ENCODE peak calls at places on chromosomes 7 and 10, in seven cellular contexts. One of them, this sample, is unnamed.
A peak's percentile ranks its signal among the peaks of the same experiment; 100 is the strongest.

GRCh38 chr10:97127960-97128850 is 57.6 kb downstream of the SLIT1 start:
- DNase-seq in NCI-H460: no peak
- DNase-seq in stimulated activated CD8-positive, alpha-beta memory T cell treated with anti-CD3 and anti-CD28 coated beads, Interleukin-7, amount 100 ng/mL, for 1 hour: no peak
- DNase-seq in heart left ventricle: no peak
- DNase-seq in DMS53: peak; percentile 50
- DNase-seq in dorsolateral prefrontal cortex: peak; percentile 49
- DNase-seq in neuronal stem cell: no peak
- DNase-seq in this sample: no peak

GRCh38 chr10:31977440-31978157 is 49.0 kb upstream of the ARHGAP12 start:
- DNase-seq in NCI-H460: no peak
- DNase-seq in stimulated activated CD8-positive, alpha-beta memory T cell treated with anti-CD3 and anti-CD28 coated beads, Interleukin-7, amount 100 ng/mL, for 1 hour: no peak
- DNase-seq in heart left ventricle: no peak
- DNase-seq in DMS53: peak; percentile 56
- DNase-seq in dorsolateral prefrontal cortex: no peak
- DNase-seq in neuronal stem cell: no peak
- DNase-seq in this sample: no peak

GRCh38 chr7:146002431-146003078 is 114.0 kb upstream of the CNTNAP2 start:
- DNase-seq in NCI-H460: no peak
- DNase-seq in stimulated activated CD8-positive, alpha-beta memory T cell treated with anti-CD3 and anti-CD28 coated beads, Interleukin-7, amount 100 ng/mL, for 1 hour: no peak
- DNase-seq in heart left ventricle: no peak
- DNase-seq in DMS53: no peak
- DNase-seq in dorsolateral prefrontal cortex: no peak
- DNase-seq in neuronal stem cell: no peak
- DNase-seq in this sample: no peak

GRCh38 chr7:142024547-142024946 is 28.9 kb downstream of the MGAM start:
- DNase-seq in NCI-H460: no peak
- DNase-seq in stimulated activated CD8-positive, alpha-beta memory T cell treated with anti-CD3 and anti-CD28 coated beads, Interleukin-7, amount 100 ng/mL, for 1 hour: no peak
- DNase-seq in heart left ventricle: no peak
- DNase-seq in DMS53: no peak
- DNase-seq in dorsolateral prefrontal cortex: no peak
- DNase-seq in neuronal stem cell: no peak
- DNase-seq in this sample: no peak

GRCh38 chr7:64849250-64849923 is 53.7 kb upstream of the ZNF273 start:
- DNase-seq in NCI-H460: no peak
- DNase-seq in stimulated activated CD8-positive, alpha-beta memory T cell treated with anti-CD3 and anti-CD28 coated beads, Interleukin-7, amount 100 ng/mL, for 1 hour: no peak
- DNase-seq in heart left ventricle: no peak
- DNase-seq in DMS53: peak; percentile 65
- DNase-seq in dorsolateral prefrontal cortex: no peak
- DNase-seq in neuronal stem cell: no peak
- DNase-seq in this sample: no peak

GRCh38 chr7:3009086-3009485 is 34.6 kb downstream of the CARD11 start:
- DNase-seq in NCI-H460: no peak
- DNase-seq in stimulated activated CD8-positive, alpha-beta memory T cell treated with anti-CD3 and anti-CD28 coated beads, Interleukin-7, amount 100 ng/mL, for 1 hour: no peak
- DNase-seq in heart left ventricle: no peak
- DNase-seq in DMS53: no peak
- DNase-seq in dorsolateral prefrontal cortex: no peak
- DNase-seq in neuronal stem cell: no peak
- DNase-seq in this sample: no peak

GRCh38 chr7:24779283-24779655 is 22.0 kb upstream of the GSDME start:
- DNase-seq in NCI-H460: no peak
- DNase-seq in stimulated activated CD8-positive, alpha-beta memory T cell treated with anti-CD3 and anti-CD28 coated beads, Interleukin-7, amount 100 ng/mL, for 1 hour: no peak
- DNase-seq in heart left ventricle: no peak
- DNase-seq in DMS53: no peak
- DNase-seq in dorsolateral prefrontal cortex: no peak
- DNase-seq in neuronal stem cell: no peak
- DNase-seq in this sample: no peak

GRCh38 chr10:12369982-12370381 is 20.6 kb downstream of the CAMK1D start:
- DNase-seq in NCI-H460: no peak
- DNase-seq in stimulated activated CD8-positive, alpha-beta memory T cell treated with anti-CD3 and anti-CD28 coated beads, Interleukin-7, amount 100 ng/mL, for 1 hour: no peak
- DNase-seq in heart left ventricle: no peak
- DNase-seq in DMS53: no peak
- DNase-seq in dorsolateral prefrontal cortex: no peak
- DNase-seq in neuronal stem cell: no peak
- DNase-seq in this sample: no peak

GRCh38 chr7:130971297-130971696 is 237.3 kb upstream of the KLF14 start:
- DNase-seq in NCI-H460: no peak
- DNase-seq in stimulated activated CD8-positive, alpha-beta memory T cell treated with anti-CD3 and anti-CD28 coated beads, Interleukin-7, amount 100 ng/mL, for 1 hour: no peak
- DNase-seq in heart left ventricle: no peak
- DNase-seq in DMS53: no peak
- DNase-seq in dorsolateral prefrontal cortex: no peak
- DNase-seq in neuronal stem cell: no peak
- DNase-seq in this sample: no peak

GRCh38 chr7:16758634-16759602 is 5.4 kb downstream of the TSPAN13 start:
- DNase-seq in NCI-H460: no peak
- DNase-seq in stimulated activated CD8-positive, alpha-beta memory T cell treated with anti-CD3 and anti-CD28 coated beads, Interleukin-7, amount 100 ng/mL, for 1 hour: no peak
- DNase-seq in heart left ventricle: no peak
- DNase-seq in DMS53: no peak
- DNase-seq in dorsolateral prefrontal cortex: no peak
- DNase-seq in neuronal stem cell: no peak
- DNase-seq in this sample: no peak

GRCh38 chr10:116826803-116827202 is 22.5 kb upstream of the ENO4 start:
- DNase-seq in NCI-H460: no peak
- DNase-seq in stimulated activated CD8-positive, alpha-beta memory T cell treated with anti-CD3 and anti-CD28 coated beads, Interleukin-7, amount 100 ng/mL, for 1 hour: no peak
- DNase-seq in heart left ventricle: no peak
- DNase-seq in DMS53: no peak
- DNase-seq in dorsolateral prefrontal cortex: no peak
- DNase-seq in neuronal stem cell: no peak
- DNase-seq in this sample: no peak

GRCh38 chr10:77715081-77715480 is 77.5 kb upstream of the KCNMA1 start:
- DNase-seq in NCI-H460: peak; percentile 9
- DNase-seq in stimulated activated CD8-positive, alpha-beta memory T cell treated with anti-CD3 and anti-CD28 coated beads, Interleukin-7, amount 100 ng/mL, for 1 hour: no peak
- DNase-seq in heart left ventricle: no peak
- DNase-seq in DMS53: peak; percentile 60
- DNase-seq in dorsolateral prefrontal cortex: no peak
- DNase-seq in neuronal stem cell: no peak
- DNase-seq in this sample: no peak

GRCh38 chr7:33050425-33051318 is 11.9 kb downstream of the NT5C3A start:
- DNase-seq in NCI-H460: peak; percentile 40
- DNase-seq in stimulated activated CD8-positive, alpha-beta memory T cell treated with anti-CD3 and anti-CD28 coated beads, Interleukin-7, amount 100 ng/mL, for 1 hour: no peak
- DNase-seq in heart left ventricle: no peak
- DNase-seq in DMS53: peak; percentile 87
- DNase-seq in dorsolateral prefrontal cortex: no peak
- DNase-seq in neuronal stem cell: no peak
- DNase-seq in this sample: peak; percentile 29

GRCh38 chr7:119033641-119034040 is 809.1 kb downstream of the ANKRD7 start:
- DNase-seq in NCI-H460: no peak
- DNase-seq in stimulated activated CD8-positive, alpha-beta memory T cell treated with anti-CD3 and anti-CD28 coated beads, Interleukin-7, amount 100 ng/mL, for 1 hour: no peak
- DNase-seq in heart left ventricle: no peak
- DNase-seq in DMS53: no peak
- DNase-seq in dorsolateral prefrontal cortex: no peak
- DNase-seq in neuronal stem cell: no peak
- DNase-seq in this sample: no peak

GRCh38 chr10:89516149-89516832 is 19.1 kb downstream of the SLC16A12 start:
- DNase-seq in NCI-H460: peak; percentile 42
- DNase-seq in stimulated activated CD8-positive, alpha-beta memory T cell treated with anti-CD3 and anti-CD28 coated beads, Interleukin-7, amount 100 ng/mL, for 1 hour: no peak
- DNase-seq in heart left ventricle: peak; percentile 83
- DNase-seq in DMS53: no peak
- DNase-seq in dorsolateral prefrontal cortex: no peak
- DNase-seq in neuronal stem cell: no peak
- DNase-seq in this sample: no peak

GRCh38 chr7:76296743-76297740 is 5.4 kb upstream of the HSPB1 start:
- DNase-seq in NCI-H460: no peak
- DNase-seq in stimulated activated CD8-positive, alpha-beta memory T cell treated with anti-CD3 and anti-CD28 coated beads, Interleukin-7, amount 100 ng/mL, for 1 hour: no peak
- DNase-seq in heart left ventricle: no peak
- DNase-seq in DMS53: peak; percentile 42
- DNase-seq in dorsolateral prefrontal cortex: no peak
- DNase-seq in neuronal stem cell: no peak
- DNase-seq in this sample: no peak

GRCh38 chr7:136874393-136875032 is 6.1 kb downstream of the CHRM2 start:
- DNase-seq in NCI-H460: peak; percentile 21
- DNase-seq in stimulated activated CD8-positive, alpha-beta memory T cell treated with anti-CD3 and anti-CD28 coated beads, Interleukin-7, amount 100 ng/mL, for 1 hour: no peak
- DNase-seq in heart left ventricle: no peak
- DNase-seq in DMS53: peak; percentile 77
- DNase-seq in dorsolateral prefrontal cortex: no peak
- DNase-seq in neuronal stem cell: peak; percentile 41
- DNase-seq in this sample: no peak

GRCh38 chr7:143408686-143409551 is at the start of gene EPHA1:
- DNase-seq in NCI-H460: no peak
- DNase-seq in stimulated activated CD8-positive, alpha-beta memory T cell treated with anti-CD3 and anti-CD28 coated beads, Interleukin-7, amount 100 ng/mL, for 1 hour: no peak
- DNase-seq in heart left ventricle: peak; percentile 24
- DNase-seq in DMS53: peak; percentile 92
- DNase-seq in dorsolateral prefrontal cortex: no peak
- DNase-seq in neuronal stem cell: no peak
- DNase-seq in this sample: no peak

GRCh38 chr7:40839881-40840280 is 705.1 kb downstream of the SUGCT start:
- DNase-seq in NCI-H460: no peak
- DNase-seq in stimulated activated CD8-positive, alpha-beta memory T cell treated with anti-CD3 and anti-CD28 coated beads, Interleukin-7, amount 100 ng/mL, for 1 hour: no peak
- DNase-seq in heart left ventricle: no peak
- DNase-seq in DMS53: no peak
- DNase-seq in dorsolateral prefrontal cortex: no peak
- DNase-seq in neuronal stem cell: no peak
- DNase-seq in this sample: no peak

GRCh38 chr7:157650131-157650631 is 313.4 kb downstream of the DNAJB6 start:
- DNase-seq in NCI-H460: no peak
- DNase-seq in stimulated activated CD8-positive, alpha-beta memory T cell treated with anti-CD3 and anti-CD28 coated beads, Interleukin-7, amount 100 ng/mL, for 1 hour: no peak
- DNase-seq in heart left ventricle: no peak
- DNase-seq in DMS53: no peak
- DNase-seq in dorsolateral prefrontal cortex: no peak
- DNase-seq in neuronal stem cell: no peak
- DNase-seq in this sample: no peak

GRCh38 chr7:96794063-96794462 is 84.4 kb upstream of the SEM1 start:
- DNase-seq in NCI-H460: no peak
- DNase-seq in stimulated activated CD8-positive, alpha-beta memory T cell treated with anti-CD3 and anti-CD28 coated beads, Interleukin-7, amount 100 ng/mL, for 1 hour: no peak
- DNase-seq in heart left ventricle: no peak
- DNase-seq in DMS53: no peak
- DNase-seq in dorsolateral prefrontal cortex: no peak
- DNase-seq in neuronal stem cell: no peak
- DNase-seq in this sample: no peak

GRCh38 chr10:129491123-129491734 is 24.2 kb downstream of the MGMT start:
- DNase-seq in NCI-H460: peak; percentile 7
- DNase-seq in stimulated activated CD8-positive, alpha-beta memory T cell treated with anti-CD3 and anti-CD28 coated beads, Interleukin-7, amount 100 ng/mL, for 1 hour: no peak
- DNase-seq in heart left ventricle: no peak
- DNase-seq in DMS53: peak; percentile 34
- DNase-seq in dorsolateral prefrontal cortex: no peak
- DNase-seq in neuronal stem cell: no peak
- DNase-seq in this sample: no peak

GRCh38 chr10:112461029-112461887 is 14.2 kb downstream of the VTI1A start:
- DNase-seq in NCI-H460: peak; percentile 56
- DNase-seq in stimulated activated CD8-positive, alpha-beta memory T cell treated with anti-CD3 and anti-CD28 coated beads, Interleukin-7, amount 100 ng/mL, for 1 hour: no peak
- DNase-seq in heart left ventricle: no peak
- DNase-seq in DMS53: peak; percentile 43
- DNase-seq in dorsolateral prefrontal cortex: no peak
- DNase-seq in neuronal stem cell: no peak
- DNase-seq in this sample: no peak

GRCh38 chr10:129894721-129895120 is 69.4 kb downstream of the EBF3 start:
- DNase-seq in NCI-H460: no peak
- DNase-seq in stimulated activated CD8-positive, alpha-beta memory T cell treated with anti-CD3 and anti-CD28 coated beads, Interleukin-7, amount 100 ng/mL, for 1 hour: no peak
- DNase-seq in heart left ventricle: no peak
- DNase-seq in DMS53: no peak
- DNase-seq in dorsolateral prefrontal cortex: no peak
- DNase-seq in neuronal stem cell: no peak
- DNase-seq in this sample: no peak

GRCh38 chr10:14358886-14359573 is 28.3 kb upstream of the FRMD4A start:
- DNase-seq in NCI-H460: no peak
- DNase-seq in stimulated activated CD8-positive, alpha-beta memory T cell treated with anti-CD3 and anti-CD28 coated beads, Interleukin-7, amount 100 ng/mL, for 1 hour: no peak
- DNase-seq in heart left ventricle: no peak
- DNase-seq in DMS53: no peak
- DNase-seq in dorsolateral prefrontal cortex: no peak
- DNase-seq in neuronal stem cell: no peak
- DNase-seq in this sample: no peak

GRCh38 chr10:98223874-98224273 is 44.1 kb downstream of the LOXL4 start:
- DNase-seq in NCI-H460: no peak
- DNase-seq in stimulated activated CD8-positive, alpha-beta memory T cell treated with anti-CD3 and anti-CD28 coated beads, Interleukin-7, amount 100 ng/mL, for 1 hour: no peak
- DNase-seq in heart left ventricle: no peak
- DNase-seq in DMS53: no peak
- DNase-seq in dorsolateral prefrontal cortex: no peak
- DNase-seq in neuronal stem cell: no peak
- DNase-seq in this sample: no peak

GRCh38 chr7:151409555-151410404 is at the start of gene WDR86:
- DNase-seq in NCI-H460: no peak
- DNase-seq in stimulated activated CD8-positive, alpha-beta memory T cell treated with anti-CD3 and anti-CD28 coated beads, Interleukin-7, amount 100 ng/mL, for 1 hour: no peak
- DNase-seq in heart left ventricle: no peak
- DNase-seq in DMS53: no peak
- DNase-seq in dorsolateral prefrontal cortex: no peak
- DNase-seq in neuronal stem cell: peak; percentile 58
- DNase-seq in this sample: no peak

GRCh38 chr10:102621418-102622325 is 22.6 kb upstream of the TRIM8 start:
- DNase-seq in NCI-H460: no peak
- DNase-seq in stimulated activated CD8-positive, alpha-beta memory T cell treated with anti-CD3 and anti-CD28 coated beads, Interleukin-7, amount 100 ng/mL, for 1 hour: no peak
- DNase-seq in heart left ventricle: no peak
- DNase-seq in DMS53: no peak
- DNase-seq in dorsolateral prefrontal cortex: no peak
- DNase-seq in neuronal stem cell: no peak
- DNase-seq in this sample: no peak

GRCh38 chr7:102872460-102872859 is 40.3 kb upstream of the LRRC17 start:
- DNase-seq in NCI-H460: no peak
- DNase-seq in stimulated activated CD8-positive, alpha-beta memory T cell treated with anti-CD3 and anti-CD28 coated beads, Interleukin-7, amount 100 ng/mL, for 1 hour: no peak
- DNase-seq in heart left ventricle: no peak
- DNase-seq in DMS53: peak; percentile 9
- DNase-seq in dorsolateral prefrontal cortex: no peak
- DNase-seq in neuronal stem cell: no peak
- DNase-seq in this sample: no peak

GRCh38 chr7:117972606-117973005 is 99.4 kb upstream of the CTTNBP2 start:
- DNase-seq in NCI-H460: no peak
- DNase-seq in stimulated activated CD8-positive, alpha-beta memory T cell treated with anti-CD3 and anti-CD28 coated beads, Interleukin-7, amount 100 ng/mL, for 1 hour: no peak
- DNase-seq in heart left ventricle: no peak
- DNase-seq in DMS53: no peak
- DNase-seq in dorsolateral prefrontal cortex: no peak
- DNase-seq in neuronal stem cell: no peak
- DNase-seq in this sample: peak; percentile 44

GRCh38 chr10:116098411-116099019 is 174.5 kb downstream of the GFRA1 start:
- DNase-seq in NCI-H460: no peak
- DNase-seq in stimulated activated CD8-positive, alpha-beta memory T cell treated with anti-CD3 and anti-CD28 coated beads, Interleukin-7, amount 100 ng/mL, for 1 hour: no peak
- DNase-seq in heart left ventricle: no peak
- DNase-seq in DMS53: no peak
- DNase-seq in dorsolateral prefrontal cortex: no peak
- DNase-seq in neuronal stem cell: no peak
- DNase-seq in this sample: no peak

GRCh38 chr10:116444527-116445142 is 17.0 kb downstream of the PNLIPRP3 start:
- DNase-seq in NCI-H460: peak; percentile 25
- DNase-seq in stimulated activated CD8-positive, alpha-beta memory T cell treated with anti-CD3 and anti-CD28 coated beads, Interleukin-7, amount 100 ng/mL, for 1 hour: no peak
- DNase-seq in heart left ventricle: no peak
- DNase-seq in DMS53: peak; percentile 57
- DNase-seq in dorsolateral prefrontal cortex: no peak
- DNase-seq in neuronal stem cell: peak; percentile 23
- DNase-seq in this sample: peak; percentile 64

GRCh38 chr7:818031-818699 is 14.1 kb upstream of the SUN1 start:
- DNase-seq in NCI-H460: no peak
- DNase-seq in stimulated activated CD8-positive, alpha-beta memory T cell treated with anti-CD3 and anti-CD28 coated beads, Interleukin-7, amount 100 ng/mL, for 1 hour: no peak
- DNase-seq in heart left ventricle: no peak
- DNase-seq in DMS53: peak; percentile 55
- DNase-seq in dorsolateral prefrontal cortex: no peak
- DNase-seq in neuronal stem cell: no peak
- DNase-seq in this sample: no peak

GRCh38 chr10:96764345-96764744 is 44.0 kb upstream of the PIK3AP1 start:
- DNase-seq in NCI-H460: no peak
- DNase-seq in stimulated activated CD8-positive, alpha-beta memory T cell treated with anti-CD3 and anti-CD28 coated beads, Interleukin-7, amount 100 ng/mL, for 1 hour: no peak
- DNase-seq in heart left ventricle: no peak
- DNase-seq in DMS53: no peak
- DNase-seq in dorsolateral prefrontal cortex: no peak
- DNase-seq in neuronal stem cell: no peak
- DNase-seq in this sample: no peak

GRCh38 chr7:132489776-132490237 is 86.5 kb downstream of the PLXNA4 start:
- DNase-seq in NCI-H460: no peak
- DNase-seq in stimulated activated CD8-positive, alpha-beta memory T cell treated with anti-CD3 and anti-CD28 coated beads, Interleukin-7, amount 100 ng/mL, for 1 hour: no peak
- DNase-seq in heart left ventricle: no peak
- DNase-seq in DMS53: no peak
- DNase-seq in dorsolateral prefrontal cortex: no peak
- DNase-seq in neuronal stem cell: no peak
- DNase-seq in this sample: no peak

This sample was measured in testis.